ENCODE peak calls at places on chromosomes 6 and 20, in six cellular contexts. T, D, Y, G, O and F are unnamed samples.

GRCh38 chr20:22511943-22512910 is 72.1 kb downstream of the FOXA2 start:
- DNase-seq in O (no peak), G (no peak), D (no peak), T (no peak), Y (no peak), F (peak)

GRCh38 chr6:63643862-63644261 is 8.3 kb downstream of the PHF3 start:
- DNase-seq in T (no peak), O (peak), D (no peak), Y (peak), G (no peak), F (no peak)

GRCh38 chr6:126625019-126625418 is 285.1 kb downstream of the CENPW start:
- DNase-seq in T (peak), G (no peak), D (no peak), Y (peak), O (peak), F (no peak)

GRCh38 chr20:48957521-48957920 is 36.0 kb downstream of the ARFGEF2 start:
- DNase-seq in G (no peak), T (no peak), D (no peak), Y (no peak), O (no peak), F (no peak)

GRCh38 chr6:18253635-18254034 is 10.7 kb downstream of the DEK start:
- DNase-seq in D (no peak), O (no peak), Y (no peak), G (no peak), T (no peak), F (no peak)

GRCh38 chr6:19753822-19754221 is 83.3 kb upstream of the ID4 start:
- DNase-seq in Y (no peak), O (no peak), G (no peak), D (no peak), T (no peak), F (no peak)

GRCh38 chr20:1277529-1278322 is 11.6 kb downstream of the SNPH start:
- DNase-seq in D (no peak), Y (no peak), T (no peak), O (no peak), G (no peak), F (no peak)

GRCh38 chr6:82331031-82331773 is 32.4 kb upstream of the TPBG start:
- DNase-seq in T (peak), O (peak), D (no peak), Y (peak), G (no peak), F (no peak)

GRCh38 chr6:2976571-2977085 is 5.3 kb upstream of the SERPINB6 start:
- DNase-seq in G (no peak), Y (peak), D (no peak), T (peak), O (peak), F (no peak)

GRCh38 chr6:43436577-43437282 is 9.4 kb downstream of the ABCC10 start:
- DNase-seq in O (peak), T (peak), D (no peak), G (no peak), Y (peak), F (no peak)

GRCh38 chr20:49534314-49534713 is 33.6 kb downstream of the PTGIS start:
- DNase-seq in O (peak), D (no peak), G (peak), Y (peak), T (peak), F (no peak)

GRCh38 chr6:54135665-54136370 is 24.6 kb downstream of the MLIP start:
- DNase-seq in D (no peak), G (no peak), T (peak), Y (peak), O (peak), F (no peak)

GRCh38 chr20:25065625-25066338 is 7.8 kb upstream of the ACSS1 start:
- DNase-seq in D (peak), Y (peak), T (peak), G (no peak), O (peak), F (no peak)

GRCh38 chr6:4460595-4461475 is 315.4 kb upstream of the CDYL start:
- DNase-seq in O (peak), T (no peak), D (peak), Y (no peak), G (no peak), F (no peak)

GRCh38 chr6:90110971-90111370 is 185.7 kb downstream of the BACH2 start:
- DNase-seq in Y (no peak), D (no peak), G (peak), O (no peak), T (no peak), F (no peak)

GRCh38 chr6:33740204-33740608 is 6.5 kb downstream of the IP6K3 start:
- DNase-seq in Y (no peak), O (no peak), D (peak), G (no peak), T (no peak), F (no peak)

GRCh38 chr6:130853555-130854183 is 26.5 kb downstream of the SMLR1 start:
- DNase-seq in D (no peak), Y (peak), G (no peak), O (peak), T (no peak), F (no peak)

GRCh38 chr6:36677753-36678487 is 594 bp upstream of the CDKN1A start:
- DNase-seq in T (no peak), Y (no peak), G (no peak), D (no peak), O (no peak), F (no peak)

GRCh38 chr6:106973018-106973840 is 1.3 kb downstream of the CD24 start:
- DNase-seq in D (no peak), T (peak), O (peak), Y (peak), G (peak), F (peak)

GRCh38 chr20:64065973-64066341 is 3.0 kb downstream of the TCEA2 start:
- DNase-seq in T (peak), O (peak), Y (peak), G (peak), D (no peak), F (no peak)

GRCh38 chr6:151490996-151491395 is 2.8 kb upstream of the CCDC170 start:
- DNase-seq in D (no peak), O (no peak), G (no peak), Y (no peak), T (no peak), F (no peak)

GRCh38 chr6:168578036-168578435 is 137.1 kb downstream of the SMOC2 start:
- DNase-seq in Y (no peak), T (no peak), G (no peak), O (no peak), D (no peak), F (no peak)

GRCh38 chr6:2632368-2632767 is 118.4 kb downstream of the MYLK4 start:
- DNase-seq in Y (no peak), D (peak), O (peak), T (no peak), G (no peak), F (no peak)

GRCh38 chr6:14001329-14002012 is 76.7 kb downstream of the RNF182 start:
- DNase-seq in D (no peak), Y (peak), G (no peak), O (peak), T (peak), F (no peak)

GRCh38 chr6:140623498-140623897 is 1249.0 kb upstream of the CITED2 start:
- DNase-seq in D (no peak), G (no peak), Y (peak), T (peak), O (peak), F (no peak)